ENCODE peak calls at places on chromosome 20, in ten cellular contexts. K is CD8-positive, alpha-beta T cell; U is upper lobe of right lung; D is hepatocyte; O is A549; J is body of pancreas; V is psoas muscle; A is cardiac muscle cell; T is tibial nerve; Q is mammary epithelial cell. X is an unnamed sample.

GRCh38 chr20:24452498-24453133 is 16.8 kb upstream of the SYNDIG1 start:
- DNase-seq in K (no peak), U (no peak), D (no peak), O (no peak), J (no peak), V (no peak), A (no peak), T (no peak), Q (no peak), X (no peak)

GRCh38 chr20:25321991-25322390 is 68.6 kb downstream of the ABHD12 start:
- DNase-seq in K (no peak), U (no peak), D (no peak), O (no peak), J (no peak), V (no peak), A (no peak), T (no peak), Q (no peak), X (no peak)

GRCh38 chr20:62031462-62032092 is 34.1 kb downstream of the TAF4 start:
- DNase-seq in K (no peak), U (no peak), D (no peak), O (no peak), J (no peak), V (peak; percentile 23), A (no peak), T (no peak), Q (no peak), X (no peak)

GRCh38 chr20:60477958-60478357 is 519.7 kb downstream of the CDH26 start:
- DNase-seq in K (no peak), U (no peak), D (no peak), O (no peak), J (no peak), V (no peak), A (no peak), T (no peak), Q (no peak), X (no peak)

GRCh38 chr20:25248501-25249172 is 752 bp downstream of the PYGB start:
- DNase-seq in K (no peak), U (peak; percentile 75), D (peak; percentile 59), O (no peak), J (peak; percentile 50), V (no peak), A (peak; percentile 59), T (no peak), Q (no peak), X (no peak)

GRCh38 chr20:25039697-25040437 is 18.1 kb downstream of the ACSS1 start:
- DNase-seq in K (no peak), U (peak; percentile 89), D (peak; percentile 61), O (no peak), J (peak; percentile 97), V (peak; percentile 97), A (no peak), T (peak; percentile 88), Q (peak; percentile 42), X (no peak)

GRCh38 chr20:63477944-63478343 is 5.5 kb upstream of the KCNQ2 start:
- DNase-seq in K (no peak), U (no peak), D (no peak), O (no peak), J (no peak), V (no peak), A (no peak), T (no peak), Q (no peak), X (no peak)

GRCh38 chr20:36391955-36392354 is 85.8 kb downstream of the DLGAP4 start:
- DNase-seq in K (no peak), U (no peak), D (no peak), O (no peak), J (no peak), V (no peak), A (no peak), T (no peak), Q (no peak), X (no peak)

GRCh38 chr20:44268802-44269201 is 21.7 kb downstream of the GDAP1L1 start:
- DNase-seq in K (no peak), U (no peak), D (no peak), O (no peak), J (no peak), V (no peak), A (no peak), T (no peak), Q (no peak), X (no peak)

GRCh38 chr20:44273231-44274215 is 26.4 kb downstream of the GDAP1L1 start:
- DNase-seq in K (no peak), U (no peak), D (no peak), O (no peak), J (no peak), V (no peak), A (no peak), T (no peak), Q (no peak), X (no peak)

GRCh38 chr20:44274303-44275017 is 27.4 kb downstream of the GDAP1L1 start:
- DNase-seq in K (no peak), U (no peak), D (no peak), O (no peak), J (no peak), V (no peak), A (no peak), T (no peak), Q (no peak), X (no peak)

GRCh38 chr20:44271915-44272663 is 25.0 kb downstream of the GDAP1L1 start:
- DNase-seq in K (peak; percentile 14), U (no peak), D (no peak), O (no peak), J (no peak), V (no peak), A (no peak), T (no peak), Q (no peak), X (peak; percentile 30)
- TF ChIP-seq CTCF in K (no peak), U (peak; percentile 5), D (peak; percentile 16), O (peak; percentile 12), J (no peak), V (no peak), A (peak; percentile 19), T (no peak), Q (peak; percentile 19), X (peak; percentile 13)

GRCh38 chr20:48819089-48819488 is 8.7 kb downstream of the PREX1 start:
- DNase-seq in K (no peak), U (no peak), D (no peak), O (no peak), J (no peak), V (no peak), A (no peak), T (no peak), Q (no peak), X (no peak)

GRCh38 chr20:48817367-48818030 is 10.3 kb downstream of the PREX1 start:
- DNase-seq in K (no peak), U (no peak), D (no peak), O (no peak), J (no peak), V (no peak), A (no peak), T (no peak), Q (no peak), X (no peak)

GRCh38 chr20:48819813-48820648 is 7.8 kb downstream of the PREX1 start:
- DNase-seq in K (no peak), U (no peak), D (no peak), O (no peak), J (no peak), V (no peak), A (no peak), T (no peak), Q (no peak), X (no peak)

GRCh38 chr20:48818031-48818370 is 9.8 kb downstream of the PREX1 start:
- DNase-seq in K (no peak), U (no peak), D (no peak), O (no peak), J (no peak), V (no peak), A (no peak), T (no peak), Q (no peak), X (no peak)

GRCh38 chr20:48818481-48818987 is 9.3 kb downstream of the PREX1 start:
- DNase-seq in K (peak; percentile 39), U (no peak), D (no peak), O (no peak), J (no peak), V (no peak), A (no peak), T (no peak), Q (no peak), X (no peak)
- H3K4me1 ChIP-seq in K (peaks cover 99% of the 10 kb centered on the region), U (peaks cover 55% of the 10 kb centered on the region), D (no peaks in the 10 kb centered on the region), O (no peaks in the 10 kb centered on the region), J (no peaks in the 10 kb centered on the region), V (no peaks in the 10 kb centered on the region), A (no peaks in the 10 kb centered on the region), T (peaks cover 16% of the 10 kb centered on the region), Q (peaks cover 2% of the 10 kb centered on the region), X (no peaks in the 10 kb centered on the region)

GRCh38 chr20:30486103-30486478 is 771.4 kb upstream of the DEFB115 start:
- DNase-seq in K (no peak), U (no peak), D (no peak), O (no peak), J (no peak), V (no peak), A (no peak), T (no peak), Q (no peak), X (no peak)

GRCh38 chr20:30484749-30485070 is 772.8 kb upstream of the DEFB115 start:
- DNase-seq in K (no peak), U (no peak), D (no peak), O (no peak), J (no peak), V (no peak), A (no peak), T (no peak), Q (no peak), X (peak; percentile 36)

GRCh38 chr20:30487947-30488926 is 769.2 kb upstream of the DEFB115 start:
- DNase-seq in K (no peak), U (no peak), D (no peak), O (no peak), J (no peak), V (no peak), A (no peak), T (no peak), Q (no peak), X (no peak)

GRCh38 chr20:30485331-30486102 is 771.9 kb upstream of the DEFB115 start:
- DNase-seq in K (no peak), U (no peak), D (no peak), O (no peak), J (no peak), V (no peak), A (no peak), T (no peak), Q (no peak), X (peak; percentile 35)

GRCh38 chr20:30484009-30484748 is 773.3 kb upstream of the DEFB115 start:
- DNase-seq in K (no peak), U (no peak), D (no peak), O (no peak), J (no peak), V (no peak), A (no peak), T (no peak), Q (no peak), X (peak; percentile 23)
- H3K9me3 ChIP-seq in K (no peaks in the 10 kb centered on the region), U (peaks cover 6% of the 10 kb centered on the region), D (peaks cover 3% of the 10 kb centered on the region), O (peaks cover 7% of the 10 kb centered on the region), J (peaks cover 3% of the 10 kb centered on the region), V (peaks cover 3% of the 10 kb centered on the region), A (no peaks in the 10 kb centered on the region), T (no peaks in the 10 kb centered on the region), Q (peaks cover 18% of the 10 kb centered on the region), X (peaks cover 42% of the 10 kb centered on the region)

DNA sequence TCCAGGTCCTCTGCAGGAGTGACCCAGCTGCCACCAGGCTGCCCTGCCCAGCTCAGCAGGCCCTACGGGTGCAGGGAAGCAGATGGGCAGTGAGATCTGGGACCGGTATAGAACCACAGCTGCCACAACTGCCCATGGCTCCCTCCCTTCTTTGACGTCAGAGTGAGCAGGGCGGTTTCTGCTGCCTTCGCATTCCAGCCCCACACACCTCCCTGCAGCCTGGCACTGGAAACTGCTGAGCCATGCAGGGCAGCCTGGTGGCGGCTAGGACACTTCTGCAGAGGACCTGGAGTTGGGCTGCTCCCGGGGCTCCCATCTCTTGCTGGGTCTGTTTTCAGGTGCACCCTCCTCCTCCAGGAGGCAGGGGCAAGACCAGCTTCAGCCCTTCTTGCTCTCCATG is 101.6 kb upstream of the CD93 start:
- DNase-seq in K (no peak), U (no peak), D (no peak), O (peak; percentile 19), J (peak; percentile 83), V (peak; percentile 64), A (no peak), T (no peak), Q (peak; percentile 47), X (no peak)
- TF ChIP-seq CTCF in K (no peak), U (no peak), D (no peak), O (no peak), J (no peak), V (no peak), A (no peak), T (no peak), Q (peak; percentile 33), X (no peak)